ENCODE peak calls at places on chromosomes 16 and 17, in nine cellular contexts. I is tibial artery, O is AG04449, D is dorsolateral prefrontal cortex, X is adrenal gland, Z is astrocyte of the spinal cord, F is choroid plexus epithelial cell, R is lower lobe of right lung, T is endodermal cell. K is an unnamed sample.

GRCh38 chr17:78629436-78629995 is 52.3 kb upstream of the DNAH17 start:
- DNase-seq in I (no peak), O (no peak), D (no peak), X (no peak), Z (no peak), F (no peak), R (no peak), T (no peak), K (no peak)

GRCh38 chr17:37220609-37220953 is 155.2 kb upstream of the C17orf78 start:
- DNase-seq in I (no peak), O (no peak), D (peak), X (no peak), Z (peak), F (peak), R (no peak), T (peak), K (peak)

GRCh38 chr17:45132569-45133463 is 501 bp upstream of the PLCD3 start:
- DNase-seq in I (peak), O (no peak), D (peak), X (peak), Z (peak), F (peak), R (peak), T (peak), K (peak)

GRCh38 chr16:28905229-28905754 is 19.7 kb downstream of the RABEP2 start:
- DNase-seq in I (no peak), O (no peak), D (no peak), X (no peak), Z (no peak), F (no peak), R (no peak), T (no peak), K (no peak)

GRCh38 chr16:9790199-9790598 is 392.0 kb downstream of the GRIN2A start:
- DNase-seq in I (no peak), O (no peak), D (no peak), X (no peak), Z (no peak), F (no peak), R (no peak), T (no peak), K (no peak)

GRCh38 chr17:9446528-9446927 is 129.1 kb downstream of the STX8 start:
- DNase-seq in I (no peak), O (no peak), D (no peak), X (no peak), Z (no peak), F (no peak), R (no peak), T (no peak), K (no peak)

GRCh38 chr16:27685802-27686201 is 135.9 kb downstream of the KATNIP start:
- DNase-seq in I (no peak), O (no peak), D (no peak), X (peak), Z (peak), F (peak), R (no peak), T (no peak), K (no peak)

GRCh38 chr17:37068266-37068665 is 119.5 kb downstream of the AATF start:
- DNase-seq in I (no peak), O (no peak), D (no peak), X (no peak), Z (no peak), F (peak), R (no peak), T (peak), K (no peak)

GRCh38 chr16:56999409-57000270 is 10.3 kb downstream of the NLRC5 start:
- DNase-seq in I (no peak), O (no peak), D (no peak), X (no peak), Z (no peak), F (no peak), R (no peak), T (no peak), K (no peak)

GRCh38 chr17:347309-347708 is 5.3 kb downstream of the RPH3AL start:
- DNase-seq in I (no peak), O (no peak), D (no peak), X (no peak), Z (no peak), F (no peak), R (no peak), T (no peak), K (no peak)

GRCh38 chr17:10117581-10118001 is 80.8 kb downstream of the GAS7 start:
- DNase-seq in I (peak), O (no peak), D (no peak), X (peak), Z (no peak), F (peak), R (peak), T (peak), K (peak)

DNA sequence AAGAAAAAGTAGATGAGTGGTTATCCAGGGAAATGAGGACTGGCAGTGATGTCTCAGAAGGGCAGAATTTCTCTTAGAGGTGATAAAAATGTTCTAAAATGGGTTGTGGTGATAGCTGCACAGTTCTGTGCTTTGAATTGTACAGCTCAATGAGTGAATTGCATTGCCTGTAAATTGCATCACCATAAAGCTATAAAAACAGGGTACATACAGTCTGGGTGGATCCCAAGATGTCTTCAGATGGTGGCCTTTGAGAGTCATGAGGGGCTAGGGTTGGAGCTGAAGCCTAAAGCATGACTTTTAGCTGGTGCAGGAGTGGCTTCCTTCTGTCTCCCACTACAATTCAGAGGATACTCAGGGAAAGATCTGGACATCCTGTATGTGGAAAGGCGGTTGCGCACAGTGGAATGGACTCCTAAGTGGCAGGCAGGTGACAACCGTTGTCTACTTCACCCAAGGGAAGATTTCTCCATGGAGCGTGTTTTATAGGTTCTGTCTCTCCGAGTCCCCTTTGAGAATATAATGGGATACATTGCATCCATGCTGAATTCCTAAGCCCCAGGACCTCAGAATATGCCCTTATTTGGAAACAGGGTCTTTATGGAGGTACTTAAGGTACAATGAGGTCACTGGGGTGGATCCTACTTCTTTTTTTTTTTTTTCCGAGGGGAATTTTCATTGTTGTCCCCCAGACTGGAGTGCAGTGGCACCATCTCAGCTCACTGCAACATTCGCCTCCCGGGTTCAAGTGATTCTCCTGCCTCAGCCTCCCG is 1.6 kb upstream of the IL32 start:
- DNase-seq in I (no peak), O (no peak), D (no peak), X (no peak), Z (no peak), F (no peak), R (no peak), T (no peak), K (no peak)
- H3K4me3 ChIP-seq in I (no peak), O (no peak), D (no peak), X (no peak), Z (no peak), F (no peak), R (no peak), T (no peak), K (no peak)

GRCh38 chr17:38853292-38854219 is at the start of gene RPL23:
- DNase-seq in I (peak), O (peak), D (peak), X (peak), Z (peak), F (peak), R (peak), T (peak), K (peak)
- H3K4me3 ChIP-seq in I (peak), O (peak), D (peak), X (peak), Z (peak), F (peak), R (peak), T (peak), K (peak)

GRCh38 chr17:5410594-5411272 is 8.7 kb downstream of the NUP88 start:
- DNase-seq in I (no peak), O (no peak), D (no peak), X (no peak), Z (no peak), F (no peak), R (no peak), T (no peak), K (no peak)
- H3K4me3 ChIP-seq in I (no peak), O (no peak), D (no peak), X (no peak), Z (no peak), F (no peak), R (no peak), T (no peak), K (no peak)

GRCh38 chr17:82229686-82230626 is 1.1 kb downstream of the SLC16A3 start:
- DNase-seq in I (peak), O (no peak), D (no peak), X (no peak), Z (no peak), F (no peak), R (no peak), T (peak), K (peak)
- H3K4me3 ChIP-seq in I (peak), O (peak), D (peak), X (peak), Z (peak), F (peak), R (peak), T (peak), K (peak)